ENCODE peak calls at places on chromosomes 3 and 15, in nine cellular contexts. M is CD8-positive, alpha-beta T cell; C is IMR-90; N is cardiac fibroblast; I is adrenal gland; O is PC-9; D is left lung; A is GM12865; S is SK-N-SH. L is an unnamed sample.

GRCh38 chr3:115899050-115899449 is 275.7 kb downstream of the GAP43 start:
- DNase-seq in M (no peak), C (no peak), N (no peak), I (no peak), O (no peak), D (no peak), A (no peak), S (no peak), L (no peak)

GRCh38 chr3:49668414-49668797 is 5.7 kb upstream of the APEH start:
- DNase-seq in M (no peak), C (no peak), N (no peak), I (no peak), O (no peak), D (no peak), A (no peak), S (no peak), L (no peak)

GRCh38 chr15:85792102-85792731 is 2.5 kb downstream of the KLHL25 start:
- DNase-seq in M (no peak), C (no peak), N (no peak), I (no peak), O (no peak), D (peak), A (no peak), S (no peak), L (no peak)

GRCh38 chr15:30953731-30954378 is 37.6 kb downstream of the MTMR10 start:
- DNase-seq in M (no peak), C (peak), N (peak), I (no peak), O (peak), D (peak), A (peak), S (no peak), L (peak)

GRCh38 chr3:44887101-44887500 is 12.7 kb downstream of the TGM4 start:
- DNase-seq in M (no peak), C (no peak), N (no peak), I (no peak), O (no peak), D (no peak), A (no peak), S (no peak), L (peak)

GRCh38 chr15:55694652-55695150 is 48.3 kb downstream of the PRTG start:
- DNase-seq in M (no peak), C (peak), N (no peak), I (no peak), O (no peak), D (no peak), A (peak), S (no peak), L (no peak)

GRCh38 chr3:11566478-11566877 is 77.2 kb downstream of the VGLL4 start:
- DNase-seq in M (no peak), C (no peak), N (no peak), I (peak), O (no peak), D (peak), A (no peak), S (no peak), L (no peak)

GRCh38 chr15:98493966-98494511 is 154.3 kb upstream of the IGF1R start:
- DNase-seq in M (no peak), C (no peak), N (no peak), I (no peak), O (no peak), D (no peak), A (no peak), S (no peak), L (no peak)

GRCh38 chr15:40424483-40425115 is 16.2 kb upstream of the BAHD1 start:
- DNase-seq in M (no peak), C (no peak), N (no peak), I (no peak), O (no peak), D (no peak), A (no peak), S (no peak), L (no peak)

GRCh38 chr3:122681294-122682015 is 816 bp downstream of the PARP14 start:
- DNase-seq in M (no peak), C (no peak), N (peak), I (no peak), O (no peak), D (no peak), A (no peak), S (peak), L (no peak)

GRCh38 chr3:77815467-77815866 is 775.6 kb downstream of the ROBO2 start:
- DNase-seq in M (no peak), C (no peak), N (no peak), I (no peak), O (no peak), D (no peak), A (no peak), S (no peak), L (peak)

GRCh38 chr3:30435950-30436349 is 170.5 kb upstream of the TGFBR2 start:
- DNase-seq in M (no peak), C (no peak), N (no peak), I (no peak), O (no peak), D (no peak), A (peak), S (no peak), L (no peak)

GRCh38 chr3:157156844-157157635 is 2.9 kb downstream of the CCNL1 start:
- DNase-seq in M (no peak), C (peak), N (peak), I (no peak), O (no peak), D (no peak), A (no peak), S (no peak), L (no peak)

GRCh38 chr3:136979684-136980083 is 21.9 kb downstream of the IL20RB start:
- DNase-seq in M (no peak), C (peak), N (peak), I (no peak), O (no peak), D (no peak), A (no peak), S (no peak), L (peak)

GRCh38 chr15:94840794-94841587 is 609.6 kb downstream of the MCTP2 start:
- DNase-seq in M (no peak), C (peak), N (peak), I (no peak), O (no peak), D (no peak), A (no peak), S (no peak), L (peak)

GRCh38 chr3:34305266-34305665 is 506.8 kb downstream of the PDCD6IP start:
- DNase-seq in M (no peak), C (no peak), N (no peak), I (no peak), O (no peak), D (no peak), A (no peak), S (no peak), L (peak)

GRCh38 chr3:9613349-9613748 is 36.0 kb upstream of the MTMR14 start:
- DNase-seq in M (no peak), C (no peak), N (no peak), I (no peak), O (no peak), D (no peak), A (no peak), S (no peak), L (no peak)

GRCh38 chr15:73273181-73274002 is 95.4 kb downstream of the HCN4 start:
- DNase-seq in M (peak), C (peak), N (peak), I (peak), O (peak), D (no peak), A (peak), S (peak), L (peak)

GRCh38 chr3:106728315-106728821 is 648.9 kb upstream of the CCDC54 start:
- DNase-seq in M (no peak), C (peak), N (peak), I (no peak), O (peak), D (no peak), A (no peak), S (peak), L (peak)

GRCh38 chr15:47185222-47185800 is 532.0 kb upstream of the SEMA6D start:
- DNase-seq in M (no peak), C (peak), N (peak), I (no peak), O (no peak), D (peak), A (no peak), S (no peak), L (peak)

GRCh38 chr3:19267040-19267439 is 118.7 kb downstream of the KCNH8 start:
- DNase-seq in M (no peak), C (no peak), N (no peak), I (no peak), O (no peak), D (no peak), A (peak), S (no peak), L (no peak)

GRCh38 chr3:22713936-22714335 is 489.2 kb upstream of the UBE2E2 start:
- DNase-seq in M (no peak), C (peak), N (peak), I (no peak), O (peak), D (no peak), A (no peak), S (no peak), L (peak)

GRCh38 chr15:87672309-87672897 is 584.1 kb downstream of the NTRK3 start:
- DNase-seq in M (no peak), C (peak), N (peak), I (no peak), O (no peak), D (no peak), A (no peak), S (peak), L (peak)

GRCh38 chr15:90459368-90459767 is 70.4 kb upstream of the CRTC3 start:
- DNase-seq in M (no peak), C (no peak), N (peak), I (no peak), O (no peak), D (no peak), A (no peak), S (no peak), L (no peak)

GRCh38 chr15:76340198-76340801 is 3.7 kb downstream of the ISL2 start:
- DNase-seq in M (no peak), C (no peak), N (peak), I (peak), O (no peak), D (peak), A (peak), S (peak), L (no peak)

GRCh38 chr3:65595222-65595996 is 443.3 kb downstream of the MAGI1 start:
- DNase-seq in M (no peak), C (no peak), N (no peak), I (no peak), O (no peak), D (no peak), A (no peak), S (peak), L (no peak)

GRCh38 chr3:182979103-182979697 is 1.1 kb downstream of the DCUN1D1 start:
- DNase-seq in M (no peak), C (peak), N (peak), I (no peak), O (no peak), D (no peak), A (peak), S (no peak), L (peak)

GRCh38 chr15:35886765-35887164 is 340.8 kb upstream of the DPH6 start:
- DNase-seq in M (no peak), C (peak), N (peak), I (no peak), O (no peak), D (no peak), A (no peak), S (peak), L (peak)

GRCh38 chr3:31559872-31560534 is 27.3 kb downstream of the STT3B start:
- DNase-seq in M (no peak), C (no peak), N (no peak), I (no peak), O (no peak), D (no peak), A (peak), S (no peak), L (no peak)

GRCh38 chr3:36741285-36741684 is 23.1 kb downstream of the DCLK3 start:
- DNase-seq in M (no peak), C (peak), N (no peak), I (no peak), O (no peak), D (no peak), A (no peak), S (no peak), L (peak)

GRCh38 chr15:92915766-92916435 is 15.8 kb downstream of the CHD2 start:
- DNase-seq in M (no peak), C (peak), N (no peak), I (peak), O (no peak), D (no peak), A (no peak), S (no peak), L (no peak)

GRCh38 chr3:197367081-197367780 is 68.8 kb upstream of the DLG1 start:
- DNase-seq in M (no peak), C (peak), N (peak), I (peak), O (peak), D (peak), A (no peak), S (peak), L (peak)

GRCh38 chr3:69463546-69463945 is 77.7 kb upstream of the FRMD4B start:
- DNase-seq in M (no peak), C (no peak), N (peak), I (no peak), O (no peak), D (no peak), A (no peak), S (no peak), L (peak)
- TF ChIP-seq CTCF in M (no peak), C (no peak), N (no peak), I (no peak), O (no peak), D (no peak), A (no peak), S (no peak), L (no peak)

DNA sequence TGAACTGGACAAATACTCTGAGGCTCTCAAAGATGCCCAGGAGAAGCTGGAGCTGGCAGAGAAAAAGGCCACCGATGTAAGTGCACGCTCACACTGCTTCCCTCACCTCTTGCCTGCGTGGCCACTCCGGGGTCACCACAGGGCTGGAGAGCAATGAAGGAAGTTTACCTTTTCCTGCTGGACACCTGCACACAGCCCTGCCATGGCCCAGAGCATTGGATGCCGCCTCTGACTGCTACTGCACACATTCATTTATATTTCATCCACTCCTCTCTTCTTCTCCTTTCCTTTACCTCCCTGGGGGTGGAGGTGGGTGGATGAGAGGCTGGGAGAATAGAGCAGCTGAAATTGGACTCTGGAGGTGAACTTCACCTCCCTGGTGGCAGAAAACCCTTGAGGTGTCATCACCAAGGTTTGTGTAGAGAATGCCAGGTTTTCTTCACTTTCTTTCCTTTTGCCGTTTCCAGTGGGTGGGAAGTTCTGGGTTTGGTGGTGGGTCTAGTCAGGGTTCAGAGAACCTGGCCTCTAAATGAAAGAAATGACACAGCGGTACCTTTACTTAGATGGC is 1.6 kb downstream of the TPM1 start:
- DNase-seq in M (no peak), C (no peak), N (peak), I (no peak), O (no peak), D (no peak), A (no peak), S (no peak), L (no peak)
- H3K4me3 ChIP-seq in M (peak), C (peak), N (peak), I (no peak), O (peak), D (peak), A (no peak), S (peak), L (peak)

DNA sequence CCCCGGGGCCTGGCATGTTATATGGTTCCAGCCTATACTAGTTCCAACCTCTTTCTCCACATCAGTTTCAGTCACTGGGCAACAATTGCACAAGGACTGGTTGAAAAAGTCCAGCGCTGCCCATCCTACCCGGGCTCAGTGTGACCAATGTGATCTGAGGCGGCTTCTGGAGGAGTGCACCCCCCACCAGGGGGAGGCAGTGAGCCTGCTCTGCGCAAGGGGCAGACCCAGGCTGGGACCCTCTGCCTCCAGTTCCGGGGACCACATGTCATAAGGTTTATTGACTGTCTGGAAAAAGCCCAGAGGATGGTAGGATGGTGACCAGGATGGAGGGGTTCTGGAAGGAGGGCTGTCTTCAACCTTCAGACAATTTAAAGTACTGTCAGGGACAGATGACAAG is 25.6 kb upstream of the NR2E3 start:
- DNase-seq in M (no peak), C (no peak), N (no peak), I (no peak), O (no peak), D (no peak), A (no peak), S (no peak), L (no peak)
- TF ChIP-seq CTCF in M (peak), C (peak), N (peak), I (no peak), O (peak), D (no peak), A (peak), S (peak), L (peak)

GRCh38 chr3:187061748-187062147 is 77.5 kb downstream of the RPL39L start:
- DNase-seq in M (no peak), C (no peak), N (no peak), I (no peak), O (no peak), D (no peak), A (no peak), S (no peak), L (no peak)

GRCh38 chr3:187066228-187066995 is 72.9 kb downstream of the RPL39L start:
- DNase-seq in M (peak), C (peak), N (peak), I (no peak), O (peak), D (no peak), A (peak), S (peak), L (peak)

GRCh38 chr3:187063286-187064081 is 75.8 kb downstream of the RPL39L start:
- DNase-seq in M (no peak), C (peak), N (peak), I (no peak), O (peak), D (no peak), A (peak), S (no peak), L (peak)

GRCh38 chr3:187062526-187063177 is 76.6 kb downstream of the RPL39L start:
- DNase-seq in M (no peak), C (peak), N (peak), I (no peak), O (peak), D (no peak), A (peak), S (no peak), L (peak)

DNA sequence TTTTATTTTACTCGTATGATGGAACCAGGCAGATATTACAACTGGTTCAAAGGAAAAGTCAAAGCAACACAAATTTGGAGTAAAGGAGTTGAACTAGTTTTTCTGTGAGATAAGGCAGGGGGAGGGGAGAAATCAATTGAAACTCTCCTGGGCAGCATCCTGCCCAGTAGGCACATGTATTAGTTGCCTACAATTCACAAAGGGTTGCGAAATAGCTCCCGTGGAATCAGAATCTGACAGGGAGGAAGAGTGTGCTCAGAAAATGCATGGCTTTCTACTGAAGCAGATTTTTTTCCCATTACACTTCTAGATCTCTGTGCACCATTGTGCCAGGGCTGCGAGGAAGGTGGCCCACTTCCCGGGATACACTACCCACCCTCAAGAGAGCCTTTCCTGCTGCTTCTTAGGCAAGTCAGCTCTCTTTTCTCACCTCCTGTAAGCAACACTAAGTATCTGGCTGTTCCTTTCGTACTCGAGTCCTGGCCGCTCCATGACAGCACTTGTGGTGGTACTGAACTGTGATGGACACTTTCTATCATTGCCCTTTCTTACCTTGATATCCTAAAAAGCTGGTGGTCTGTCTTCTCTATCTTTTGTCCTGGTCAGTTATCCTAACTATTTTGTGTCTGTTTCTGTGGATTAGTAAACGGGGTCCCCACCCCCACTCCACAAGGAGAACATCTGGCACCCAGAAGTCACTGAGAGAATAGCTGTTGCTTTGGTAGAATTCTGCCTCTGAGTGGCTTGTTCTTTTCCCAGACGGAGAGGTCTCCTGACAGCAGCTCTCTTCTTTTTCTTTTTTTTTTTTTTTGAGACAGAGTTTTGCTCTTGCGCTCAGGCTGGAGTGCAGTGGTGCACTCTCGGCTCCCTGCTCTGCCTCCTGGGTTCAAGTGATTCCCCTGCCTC is 74.8 kb downstream of the RPL39L start:
- DNase-seq in M (no peak), C (peak), N (peak), I (no peak), O (peak), D (no peak), A (peak), S (peak), L (peak)
- H3K4me3 ChIP-seq in M (no peak), C (no peak), N (no peak), I (no peak), O (peak), D (no peak), A (peak), S (no peak), L (no peak)